ENCODE peak calls at places on chromosomes 3 and 15, in eight cellular contexts. F, C, T, Q, M, B, R and X are unnamed samples.

GRCh38 chr15:66269326-66270090 is 16.0 kb upstream of the MEGF11 start:
- DNase-seq in C (no peak), R (no peak), F (no peak), B (peak; percentile 52), Q (peak; percentile 54), M (no peak), T (no peak), X (no peak)

GRCh38 chr15:63514533-63514943 is 10.1 kb downstream of the USP3 start:
- DNase-seq in M (no peak), C (no peak), T (no peak), B (peak; percentile 86), R (no peak), Q (peak; percentile 47), F (no peak), X (no peak)

GRCh38 chr3:110261141-110261540 is 810.5 kb upstream of the NECTIN3 start:
- DNase-seq in C (no peak), T (no peak), B (no peak), F (no peak), R (no peak), Q (no peak), M (no peak), X (no peak)

GRCh38 chr3:197801801-197802504 is 10.9 kb downstream of the LRCH3 start:
- DNase-seq in F (no peak), M (no peak), Q (peak; percentile 69), C (no peak), B (peak; percentile 57), T (no peak), R (no peak), X (no peak)

GRCh38 chr3:7309707-7310106 is 448.8 kb downstream of the GRM7 start:
- DNase-seq in Q (no peak), F (no peak), T (peak; percentile 34), C (peak; percentile 54), B (peak; percentile 24), M (peak; percentile 39), R (no peak), X (peak; percentile 32)

GRCh38 chr15:85430406-85431204 is 50.2 kb downstream of the AKAP13 start:
- DNase-seq in R (no peak), T (no peak), F (no peak), M (no peak), B (no peak), Q (no peak), C (no peak), X (no peak)

GRCh38 chr3:8864570-8865350 is 95.3 kb upstream of the OXTR start:
- DNase-seq in R (no peak), B (no peak), C (no peak), F (no peak), T (no peak), M (no peak), Q (no peak), X (no peak)

GRCh38 chr15:49606594-49606993 is 14.0 kb downstream of the FAM227B start:
- DNase-seq in R (no peak), Q (no peak), C (no peak), M (no peak), F (no peak), B (no peak), T (no peak), X (no peak)

GRCh38 chr3:172033392-172033791 is 6.0 kb upstream of the FNDC3B start:
- DNase-seq in F (no peak), C (no peak), M (no peak), Q (no peak), B (no peak), T (no peak), R (no peak), X (no peak)

GRCh38 chr3:172036541-172037215 is 2.7 kb upstream of the FNDC3B start:
- DNase-seq in T (no peak), B (no peak), F (no peak), R (no peak), Q (no peak), C (no peak), M (no peak), X (no peak)

GRCh38 chr3:172038823-172039222 is 555 bp upstream of the FNDC3B start:
- DNase-seq in B (peak; percentile 54), R (no peak), T (no peak), F (no peak), M (no peak), Q (no peak), C (peak; percentile 31), X (peak; percentile 40)

GRCh38 chr3:172031957-172032356 is 7.4 kb upstream of the FNDC3B start:
- DNase-seq in Q (no peak), M (no peak), T (no peak), F (no peak), B (no peak), R (no peak), C (no peak), X (no peak)

GRCh38 chr3:172034786-172035685 is 4.3 kb upstream of the FNDC3B start:
- DNase-seq in M (no peak), Q (peak; percentile 42), F (no peak), T (no peak), R (no peak), C (no peak), B (peak; percentile 48), X (no peak)
- TF ChIP-seq CTCF in M (peak; percentile 8), Q (peak; percentile 74), F (peak; percentile 60), T (peak; percentile 50), R (peak; percentile 35), C (peak; percentile 34), B (peak; percentile 59), X (no peak)

GRCh38 chr15:93087825-93088199 is 1.2 kb downstream of the RGMA start:
- DNase-seq in B (peak; percentile 43), M (peak; percentile 85), R (no peak), T (peak; percentile 68), F (peak; percentile 82), Q (peak; percentile 21), C (peak; percentile 71), X (peak; percentile 77)

GRCh38 chr15:93089855-93090305 is 869 bp upstream of the RGMA start:
- DNase-seq in T (peak; percentile 49), R (no peak), Q (no peak), C (peak; percentile 84), F (no peak), B (no peak), M (no peak), X (no peak)

GRCh38 chr15:93088981-93089854 is at the start of gene RGMA:
- DNase-seq in C (peak; percentile 71), Q (no peak), R (no peak), M (no peak), T (peak; percentile 66), B (no peak), F (no peak), X (peak; percentile 52)

GRCh38 chr15:93086791-93087190 is 2.2 kb downstream of the RGMA start:
- DNase-seq in C (no peak), B (no peak), R (no peak), F (no peak), T (no peak), M (no peak), Q (no peak), X (no peak)

GRCh38 chr15:93088200-93088980 is 621 bp downstream of the RGMA start:
- DNase-seq in F (peak; percentile 80), R (no peak), C (peak; percentile 42), Q (no peak), M (no peak), B (no peak), T (peak; percentile 67), X (peak; percentile 40)
- TF ChIP-seq CTCF in F (no peak), R (no peak), C (no peak), Q (peak; percentile 71), M (no peak), B (no peak), T (no peak), X (no peak)

GRCh38 chr3:55431041-55431440 is 56.1 kb downstream of the WNT5A start:
- DNase-seq in M (no peak), F (no peak), T (no peak), R (no peak), C (no peak), B (no peak), Q (no peak), X (no peak)

GRCh38 chr3:55435446-55435845 is 51.7 kb downstream of the WNT5A start:
- DNase-seq in Q (no peak), M (no peak), B (no peak), T (no peak), F (no peak), C (no peak), R (no peak), X (no peak)

GRCh38 chr3:55436644-55437043 is 50.5 kb downstream of the WNT5A start:
- DNase-seq in T (no peak), C (no peak), B (no peak), F (no peak), M (no peak), Q (no peak), R (no peak), X (no peak)

GRCh38 chr3:55439657-55440405 is 47.3 kb downstream of the WNT5A start:
- DNase-seq in T (no peak), Q (no peak), R (no peak), F (no peak), C (no peak), B (no peak), M (no peak), X (no peak)

DNA sequence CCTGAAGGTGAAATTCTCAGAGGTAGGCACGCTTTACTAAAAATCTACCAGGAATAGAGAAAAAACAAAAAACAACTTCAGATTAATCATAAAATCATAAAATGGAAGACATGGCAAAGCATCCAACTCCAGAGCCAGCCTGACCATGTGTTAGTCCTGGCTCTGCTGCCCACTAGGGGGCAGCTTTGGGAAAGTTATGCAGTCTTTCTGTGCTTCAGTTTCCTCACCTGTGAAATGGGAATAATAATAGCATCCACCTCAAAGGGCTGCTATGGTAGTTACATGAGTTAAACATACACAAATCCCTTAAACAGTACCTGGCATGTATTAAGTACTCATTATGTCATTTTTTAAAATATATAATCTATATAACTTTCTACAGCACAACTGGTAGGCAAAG is 52.3 kb downstream of the WNT5A start:
- DNase-seq in C (no peak), B (no peak), Q (peak; percentile 17), M (no peak), T (no peak), F (no peak), R (no peak), X (no peak)
- TF ChIP-seq CTCF in C (peak; percentile 16), B (peak; percentile 42), Q (peak; percentile 81), M (no peak), T (peak; percentile 29), F (peak; percentile 26), R (peak; percentile 25), X (no peak)

GRCh38 chr15:97129684-97130083 is 799.2 kb downstream of the NR2F2 start:
- DNase-seq in B (no peak), C (no peak), R (no peak), F (no peak), Q (no peak), M (no peak), T (no peak), X (no peak)

GRCh38 chr15:97124790-97125189 is 794.3 kb downstream of the NR2F2 start:
- DNase-seq in C (no peak), T (no peak), Q (no peak), R (no peak), F (no peak), M (no peak), B (no peak), X (no peak)

DNA sequence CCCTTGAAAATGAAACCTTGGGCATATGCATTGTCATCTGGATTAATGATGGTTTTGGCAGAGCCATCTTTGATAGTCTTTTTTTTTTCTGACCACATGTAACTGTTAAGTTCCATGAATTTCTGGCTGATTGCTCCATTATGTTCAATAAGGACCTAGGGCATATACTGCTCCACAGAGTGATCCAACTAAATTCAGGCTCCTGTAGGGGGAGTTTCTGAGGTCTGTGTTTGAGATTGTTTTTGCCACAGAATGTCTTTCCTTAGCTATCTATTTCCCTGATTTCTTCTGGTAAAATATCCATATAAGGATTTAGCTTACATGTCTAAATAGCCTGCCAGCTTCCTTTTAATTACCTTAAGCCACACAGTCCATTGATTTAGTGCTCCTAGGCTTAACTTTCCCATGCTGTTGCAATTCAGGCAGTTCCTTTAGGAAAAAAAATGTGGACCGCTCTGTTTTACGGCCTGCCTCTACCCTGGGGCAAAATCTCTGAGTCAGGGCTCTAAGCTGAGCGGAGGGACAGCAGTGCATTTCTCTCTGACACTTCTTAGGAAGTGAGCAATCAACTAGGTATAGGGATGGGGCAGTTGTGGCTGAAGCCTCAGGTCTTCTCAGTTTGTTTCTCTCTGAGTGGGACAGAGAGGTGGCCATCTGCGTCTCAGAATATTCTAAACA is 796.2 kb downstream of the NR2F2 start:
- DNase-seq in F (no peak), M (no peak), B (no peak), Q (peak; percentile 25), R (no peak), T (no peak), C (no peak), X (no peak)
- TF ChIP-seq CTCF in F (no peak), M (no peak), B (no peak), Q (no peak), R (no peak), T (no peak), C (no peak), X (no peak)